ENCODE peak calls at places on chromosomes 11 and 22, in eight cellular contexts. J, K, Q, S, R, D, M and C are unnamed samples.

GRCh38 chr11:61297341-61297740 is 2.2 kb upstream of the VWCE start:
- DNase-seq in Q (no peak), D (no peak), R (no peak), M (no peak), K (no peak), J (no peak), S (no peak), C (no peak)

GRCh38 chr11:77074626-77075221 is 8.0 kb downstream of the CAPN5 start:
- DNase-seq in M (no peak), D (no peak), S (no peak), R (no peak), Q (peak; percentile 8), J (no peak), K (no peak), C (no peak)

GRCh38 chr22:42180349-42180842 is 49.8 kb upstream of the CYP2D6 start:
- DNase-seq in D (no peak), J (no peak), S (no peak), R (peak; percentile 15), M (no peak), Q (peak; percentile 16), K (peak; percentile 58), C (no peak)

GRCh38 chr11:75276696-75277095 is 36.1 kb downstream of the TPBGL start:
- DNase-seq in S (peak; percentile 44), D (no peak), J (no peak), R (no peak), Q (no peak), M (no peak), K (no peak), C (no peak)

GRCh38 chr11:113014731-113015455 is 53.7 kb downstream of the NCAM1 start:
- DNase-seq in Q (peak; percentile 20), S (peak; percentile 78), M (peak; percentile 40), K (no peak), J (no peak), R (peak; percentile 14), D (no peak), C (no peak)

GRCh38 chr11:39571081-39571480 is 1888.4 kb downstream of the LRRC4C start:
- DNase-seq in J (no peak), K (no peak), Q (no peak), D (no peak), S (no peak), M (no peak), R (no peak), C (no peak)

GRCh38 chr22:47918936-47919505 is 1156.6 kb downstream of the TBC1D22A start:
- DNase-seq in J (no peak), R (no peak), D (peak; percentile 25), Q (no peak), M (no peak), S (no peak), K (no peak), C (no peak)

GRCh38 chr11:120324932-120325810 is at the start of gene TLCD5:
- DNase-seq in J (peak; percentile 78), K (peak; percentile 58), Q (peak; percentile 36), S (peak; percentile 84), M (peak; percentile 89), R (peak; percentile 66), D (no peak), C (no peak)

GRCh38 chr11:11636671-11637070 is 14.9 kb upstream of the GALNT18 start:
- DNase-seq in Q (no peak), J (no peak), K (no peak), R (no peak), S (no peak), M (no peak), D (no peak), C (no peak)

GRCh38 chr11:9615031-9615451 is 41.6 kb downstream of the WEE1 start:
- DNase-seq in S (no peak), R (no peak), J (no peak), M (no peak), Q (no peak), K (no peak), D (peak; percentile 31), C (no peak)

GRCh38 chr11:2804189-2804588 is 81.4 kb downstream of the CDKN1C start:
- DNase-seq in D (no peak), Q (peak; percentile 4), M (no peak), K (no peak), J (no peak), S (peak; percentile 13), R (no peak), C (no peak)

GRCh38 chr11:46322759-46323158 is 24.5 kb upstream of the DGKZ start:
- DNase-seq in D (no peak), M (no peak), S (no peak), J (peak; percentile 51), R (peak; percentile 59), Q (no peak), K (peak; percentile 52), C (no peak)

GRCh38 chr11:76734456-76735217 is 48.5 kb upstream of the TSKU start:
- DNase-seq in J (no peak), R (no peak), S (no peak), M (no peak), D (no peak), K (no peak), Q (no peak), C (no peak)

GRCh38 chr11:93089474-93090102 is 108.2 kb downstream of the SLC36A4 start:
- DNase-seq in R (peak; percentile 62), J (peak; percentile 43), Q (peak; percentile 27), D (no peak), S (no peak), K (peak; percentile 54), M (peak; percentile 21), C (no peak)
- TF ChIP-seq CTCF in R (peak; percentile 76), J (peak; percentile 32), Q (peak; percentile 39), D (peak; percentile 56), S (peak; percentile 55), K (peak; percentile 67), M (peak; percentile 79), C (peak; percentile 58)

GRCh38 chr11:73334244-73335203 is 26.4 kb downstream of the ARHGEF17 start:
- DNase-seq in K (peak; percentile 94), S (peak; percentile 92), R (peak; percentile 89), J (peak; percentile 51), D (peak; percentile 63), Q (peak; percentile 67), M (peak; percentile 54), C (no peak)
- H3K4me3 ChIP-seq in K (no peak overlapping the region), S (no peak overlapping the region), R (no peak overlapping the region), J (no peak overlapping the region), D (no peak overlapping the region), Q (no peak overlapping the region), M (no peak overlapping the region), C (no peak overlapping the region)

GRCh38 chr22:35643991-35644390 is 4.3 kb upstream of the APOL6 start:
- DNase-seq in R (no peak), M (no peak), D (no peak), Q (no peak), S (no peak), K (no peak), J (no peak), C (no peak)
- TF ChIP-seq CTCF in R (no peak), M (no peak), D (no peak), Q (no peak), S (no peak), K (no peak), J (no peak), C (no peak)

DNA sequence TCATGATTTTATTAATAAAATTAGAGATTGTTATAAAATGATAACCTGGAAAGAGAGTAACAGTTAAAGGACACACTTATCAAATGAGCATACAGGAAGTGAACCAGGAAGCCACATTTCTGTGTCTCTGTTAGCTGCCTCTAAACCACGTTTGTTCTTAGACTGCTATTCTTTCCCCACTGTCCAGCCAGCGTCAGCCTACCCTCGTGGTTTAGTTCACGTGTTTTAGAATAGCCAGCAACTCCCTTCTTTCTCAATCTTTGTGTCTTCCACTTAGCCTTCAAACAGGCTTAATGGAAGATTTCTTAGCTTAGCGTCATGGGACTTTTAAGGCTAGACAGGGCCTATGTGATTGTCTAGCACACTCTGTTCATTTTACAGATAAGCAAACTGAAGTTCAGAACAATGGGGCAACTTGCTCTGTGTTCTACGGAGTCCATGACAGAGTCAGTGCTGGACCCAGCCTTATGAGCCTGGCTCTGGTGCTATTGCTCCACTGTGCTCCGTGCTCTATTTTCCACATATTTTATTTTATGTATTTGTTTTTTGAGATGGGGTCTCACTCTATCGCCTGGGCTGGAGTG is 27.2 kb downstream of the GRAMD1B start:
- DNase-seq in J (no peak), M (no peak), K (no peak), Q (peak; percentile 41), S (no peak), R (no peak), D (no peak), C (no peak)
- H3K4me3 ChIP-seq in J (no peak overlapping the region), M (no peak overlapping the region), K (no peak overlapping the region), Q (no peak overlapping the region), S (no peak overlapping the region), R (no peak overlapping the region), D (no peak overlapping the region), C (no peak overlapping the region)